ENCODE peak calls at places on chromosomes 7 and 10, in seven cellular contexts. Q is foreskin fibroblast, D is lung, Z is left ventricle myocardium inferior, J is kidney epithelial cell, I is esophagus muscularis mucosa, P is tibial artery. L is an unnamed sample.
A peak's percentile ranks its signal among the peaks of the same experiment; 100 is the strongest.

GRCh38 chr10:1120146-1120695 is 64.0 kb downstream of the WDR37 start:
- DNase-seq in Q (no peak), D (no peak), Z (no peak), J (no peak), I (no peak), P (no peak), L (no peak)

GRCh38 chr10:113561214-113561613 is 8.4 kb downstream of the HABP2 start:
- DNase-seq in Q (no peak), D (no peak), Z (no peak), J (no peak), I (no peak), P (no peak), L (no peak)

GRCh38 chr10:71597821-71598498 is 121.6 kb downstream of the C10orf105 start:
- DNase-seq in Q (peak; percentile 68), D (peak; percentile 42), Z (peak; percentile 32), J (no peak), I (no peak), P (peak; percentile 73), L (peak; percentile 32)

GRCh38 chr7:20588678-20589077 is 26.8 kb upstream of the ABCB5 start:
- DNase-seq in Q (no peak), D (no peak), Z (no peak), J (no peak), I (no peak), P (no peak), L (no peak)

GRCh38 chr10:96082153-96082552 is 38.8 kb downstream of the CCNJ start:
- DNase-seq in Q (no peak), D (no peak), Z (no peak), J (no peak), I (no peak), P (no peak), L (no peak)

GRCh38 chr7:24972991-24973390 is 7.0 kb downstream of the OSBPL3 start:
- DNase-seq in Q (peak; percentile 86), D (no peak), Z (no peak), J (no peak), I (no peak), P (no peak), L (peak; percentile 75)

GRCh38 chr10:93294004-93294403 is 188.1 kb downstream of the MYOF start:
- DNase-seq in Q (no peak), D (no peak), Z (no peak), J (no peak), I (no peak), P (no peak), L (no peak)

GRCh38 chr7:2610898-2611297 is 20.9 kb upstream of the TTYH3 start:
- DNase-seq in Q (peak; percentile 41), D (no peak), Z (no peak), J (no peak), I (no peak), P (no peak), L (no peak)

GRCh38 chr10:126950401-126951105 is 45.3 kb downstream of the DOCK1 start:
- DNase-seq in Q (no peak), D (no peak), Z (no peak), J (no peak), I (no peak), P (no peak), L (no peak)

GRCh38 chr10:77419979-77420378 is 217.6 kb downstream of the KCNMA1 start:
- DNase-seq in Q (no peak), D (no peak), Z (no peak), J (no peak), I (no peak), P (no peak), L (no peak)

GRCh38 chr7:91127974-91128373 is 136.3 kb upstream of the FZD1 start:
- DNase-seq in Q (no peak), D (no peak), Z (no peak), J (no peak), I (no peak), P (no peak), L (peak; percentile 24)

GRCh38 chr7:51316666-51317581 is at the start of gene COBL:
- DNase-seq in Q (no peak), D (peak; percentile 57), Z (peak; percentile 29), J (no peak), I (no peak), P (no peak), L (no peak)

GRCh38 chr10:6401066-6401465 is 179.0 kb downstream of the PRKCQ start:
- DNase-seq in Q (no peak), D (no peak), Z (no peak), J (no peak), I (no peak), P (no peak), L (no peak)

GRCh38 chr10:103336370-103336769 is 14.6 kb downstream of the PCGF6 start:
- DNase-seq in Q (no peak), D (no peak), Z (no peak), J (no peak), I (no peak), P (no peak), L (no peak)

GRCh38 chr10:119653209-119653608 is 2.0 kb downstream of the BAG3 start:
- DNase-seq in Q (no peak), D (no peak), Z (no peak), J (no peak), I (no peak), P (no peak), L (no peak)

GRCh38 chr7:41107938-41108448 is 594.9 kb downstream of the INHBA start:
- DNase-seq in Q (peak; percentile 12), D (no peak), Z (no peak), J (peak; percentile 55), I (no peak), P (no peak), L (peak; percentile 16)

GRCh38 chr10:36301539-36301938 is 659.4 kb upstream of the FZD8 start:
- DNase-seq in Q (no peak), D (no peak), Z (no peak), J (no peak), I (no peak), P (no peak), L (no peak)

GRCh38 chr10:124000792-124001201 is 92.6 kb downstream of the CHST15 start:
- DNase-seq in Q (peak; percentile 50), D (peak; percentile 27), Z (no peak), J (no peak), I (peak; percentile 85), P (peak; percentile 57), L (peak; percentile 29)

GRCh38 chr7:11935905-11936304 is 103.9 kb upstream of the THSD7A start:
- DNase-seq in Q (peak; percentile 49), D (no peak), Z (no peak), J (no peak), I (no peak), P (no peak), L (no peak)

GRCh38 chr7:55185941-55186609 is 167.3 kb downstream of the EGFR start:
- DNase-seq in Q (peak; percentile 95), D (no peak), Z (no peak), J (peak; percentile 85), I (no peak), P (no peak), L (peak; percentile 92)

GRCh38 chr10:126433351-126433750 is 45.1 kb upstream of the ADAM12 start:
- DNase-seq in Q (no peak), D (no peak), Z (no peak), J (peak; percentile 50), I (peak; percentile 70), P (no peak), L (no peak)

DNA sequence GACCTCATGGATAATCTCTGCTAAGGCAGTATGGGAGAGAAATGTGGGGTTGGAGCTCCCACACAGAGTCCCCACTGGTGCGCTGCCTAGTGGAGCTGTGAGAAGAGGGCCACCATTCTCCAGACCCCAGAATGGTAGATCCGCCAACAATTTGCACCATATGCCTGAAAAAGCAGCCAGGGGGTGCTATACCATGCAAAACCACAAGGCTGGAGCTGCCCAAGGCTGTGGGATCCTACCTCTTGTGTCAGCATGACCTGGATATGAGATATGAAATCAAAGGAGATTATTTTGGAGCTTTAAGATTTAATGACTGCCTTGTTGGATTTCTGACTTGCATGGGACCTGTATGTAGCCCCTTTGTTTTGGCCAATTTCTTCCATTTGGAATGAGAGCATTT is 27.0 kb upstream of the SAMD9L start:
- DNase-seq in Q (no peak), D (no peak), Z (no peak), J (no peak), I (no peak), P (no peak), L (no peak)
- TF ChIP-seq CTCF in Q (no peak), D (no peak), Z (no peak), J (no peak), I (no peak), P (no peak), L (peak; percentile 3)

DNA sequence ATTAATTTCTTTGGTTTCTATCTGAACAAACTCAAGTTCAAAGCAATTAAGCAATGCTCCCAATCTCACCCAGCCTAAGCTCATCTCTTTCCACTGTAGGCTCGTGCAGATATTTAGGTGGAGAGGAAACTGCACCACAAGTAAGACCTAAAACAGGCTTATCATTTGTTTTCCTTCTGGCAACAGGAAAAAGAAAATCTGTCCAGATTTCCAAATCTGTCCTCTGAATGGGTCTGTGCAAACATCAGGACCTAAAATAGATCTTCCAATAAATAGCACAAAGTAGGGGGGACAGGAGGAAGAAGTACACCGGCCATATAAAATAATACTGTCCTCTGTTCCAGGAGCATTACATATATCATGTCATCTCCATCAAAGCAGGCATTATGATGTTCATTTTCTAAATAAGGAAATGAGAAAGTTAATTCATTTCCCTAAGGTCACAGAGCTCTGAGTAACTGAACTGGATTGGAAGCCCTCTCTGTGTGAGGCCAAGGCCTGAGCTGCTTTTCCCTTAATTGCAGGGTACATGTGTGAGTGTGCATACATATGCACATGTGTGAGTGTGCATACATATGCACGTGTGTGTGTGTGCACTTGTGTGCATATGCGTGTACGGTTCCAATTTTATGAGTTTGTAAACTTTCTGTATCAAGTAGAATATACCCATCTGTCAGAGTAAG is 92.8 kb upstream of the PARD3 start:
- DNase-seq in Q (peak; percentile 30), D (no peak), Z (no peak), J (no peak), I (no peak), P (no peak), L (peak; percentile 27)
- H3K4me3 ChIP-seq in Q (no peak overlapping the region), D (no peak overlapping the region), Z (no peak overlapping the region), J (no peak overlapping the region), I (no peak overlapping the region), P (no peak overlapping the region), L (no peak overlapping the region)

GRCh38 chr7:100407285-100408180 is 21.0 kb downstream of the ZCWPW1 start:
- DNase-seq in Q (peak; percentile 86), D (no peak), Z (no peak), J (no peak), I (no peak), P (no peak), L (peak; percentile 88)
- TF ChIP-seq CTCF in Q (peak; percentile 64), D (peak; percentile 26), Z (peak; percentile 72), J (peak; percentile 73), I (peak; percentile 51), P (peak; percentile 64), L (peak; percentile 80)

GRCh38 chr10:132595850-132596249 is 58.3 kb downstream of the INPP5A start:
- DNase-seq in Q (peak; percentile 38), D (no peak), Z (no peak), J (no peak), I (no peak), P (no peak), L (no peak)

GRCh38 chr10:132596742-132597279 is 59.2 kb downstream of the INPP5A start:
- DNase-seq in Q (no peak), D (no peak), Z (no peak), J (no peak), I (no peak), P (no peak), L (no peak)

GRCh38 chr10:132592790-132593788 is 55.5 kb downstream of the INPP5A start:
- DNase-seq in Q (no peak), D (no peak), Z (no peak), J (no peak), I (no peak), P (peak; percentile 52), L (no peak)

GRCh38 chr10:132595021-132595420 is 57.4 kb downstream of the INPP5A start:
- DNase-seq in Q (no peak), D (no peak), Z (no peak), J (no peak), I (no peak), P (no peak), L (no peak)

GRCh38 chr10:132593900-132594876 is 56.6 kb downstream of the INPP5A start:
- DNase-seq in Q (no peak), D (no peak), Z (no peak), J (no peak), I (no peak), P (no peak), L (no peak)
- H3K4me3 ChIP-seq in Q (no peak overlapping the region), D (no peak overlapping the region), Z (no peak overlapping the region), J (no peak overlapping the region), I (no peak overlapping the region), P (no peak overlapping the region), L (no peak overlapping the region)

L was measured in fibroblast of the aortic adventitia.